ENCODE peak calls at places on chromosome 16, in four cellular contexts. T is GM13976, Z is prostate gland, N is neural progenitor cell. G is an unnamed sample.

GRCh38 chr16:85908444-85908843 is 9.5 kb downstream of the IRF8 start:
- DNase-seq in T (peak), N (no peak), Z (no peak), G (peak)

GRCh38 chr16:48901712-48902374 is 291.9 kb upstream of the N4BP1 start:
- DNase-seq in Z (no peak), T (no peak), N (peak), G (no peak)

GRCh38 chr16:64250866-64251265 is 871.0 kb downstream of the CDH11 start:
- DNase-seq in T (no peak), Z (no peak), N (no peak), G (no peak)

GRCh38 chr16:65538945-65539344 is 417.1 kb upstream of the CDH11 start:
- DNase-seq in T (no peak), Z (no peak), N (no peak), G (no peak)

GRCh38 chr16:49454426-49455180 is 81.0 kb downstream of the C16orf78 start:
- DNase-seq in N (no peak), T (no peak), Z (no peak), G (no peak)

GRCh38 chr16:12287796-12288536 is 311.4 kb downstream of the SNX29 start:
- DNase-seq in T (no peak), Z (no peak), N (no peak), G (no peak)

GRCh38 chr16:24946155-24946554 is 69.0 kb downstream of the ARHGAP17 start:
- DNase-seq in N (no peak), Z (no peak), T (no peak), G (no peak)

GRCh38 chr16:86200722-86201121 is 301.8 kb downstream of the IRF8 start:
- DNase-seq in T (no peak), N (no peak), Z (no peak), G (no peak)

GRCh38 chr16:53052519-53053501 is at the start of gene CHD9NB:
- DNase-seq in Z (peak), N (no peak), T (peak), G (peak)

GRCh38 chr16:81006472-81007311 is at the start of the genes CENPN and CMC2:
- DNase-seq in Z (peak), T (peak), N (peak), G (peak)

GRCh38 chr16:51150159-51150893 is 744 bp downstream of the SALL1 start:
- DNase-seq in N (peak), Z (no peak), T (no peak), G (no peak)

GRCh38 chr16:57307365-57307764 is 22.9 kb upstream of the PLLP start:
- DNase-seq in Z (no peak), T (no peak), N (no peak), G (peak)

GRCh38 chr16:7270823-7271222 is 61.8 kb upstream of the RBFOX1 start:
- DNase-seq in N (no peak), Z (no peak), T (no peak), G (no peak)

GRCh38 chr16:84478172-84478948 is 26.1 kb downstream of the MEAK7 start:
- DNase-seq in T (no peak), N (no peak), Z (peak), G (no peak)

GRCh38 chr16:76854234-76854633 is 336.8 kb upstream of the MON1B start:
- DNase-seq in T (no peak), N (no peak), Z (no peak), G (no peak)
- TF ChIP-seq CTCF in T (no peak), N (peak), Z (no peak), G (no peak)

DNA sequence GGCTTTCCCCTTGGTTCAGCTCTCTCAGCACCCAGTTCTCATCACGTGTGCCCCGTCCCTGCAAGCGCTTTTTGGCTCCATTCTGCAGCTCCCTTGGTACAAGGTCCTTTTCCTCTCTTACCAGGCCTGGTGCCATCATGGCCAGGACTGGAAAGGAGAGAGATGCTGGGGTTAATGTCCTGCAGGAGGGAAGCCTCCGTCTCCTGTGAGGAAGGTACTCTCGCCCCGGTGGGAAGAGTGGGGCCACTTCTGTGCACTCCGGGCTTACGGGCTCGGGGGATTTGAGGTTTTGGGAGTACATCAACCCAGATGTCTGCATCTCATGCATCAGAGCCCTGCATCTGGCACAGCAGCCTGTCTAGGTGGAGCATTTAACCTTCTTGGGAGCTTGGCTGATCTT is 10.1 kb downstream of the CTRB2 start:
- DNase-seq in Z (no peak), N (no peak), T (no peak), G (no peak)
- TF ChIP-seq CTCF in Z (no peak), N (no peak), T (no peak), G (no peak)

DNA sequence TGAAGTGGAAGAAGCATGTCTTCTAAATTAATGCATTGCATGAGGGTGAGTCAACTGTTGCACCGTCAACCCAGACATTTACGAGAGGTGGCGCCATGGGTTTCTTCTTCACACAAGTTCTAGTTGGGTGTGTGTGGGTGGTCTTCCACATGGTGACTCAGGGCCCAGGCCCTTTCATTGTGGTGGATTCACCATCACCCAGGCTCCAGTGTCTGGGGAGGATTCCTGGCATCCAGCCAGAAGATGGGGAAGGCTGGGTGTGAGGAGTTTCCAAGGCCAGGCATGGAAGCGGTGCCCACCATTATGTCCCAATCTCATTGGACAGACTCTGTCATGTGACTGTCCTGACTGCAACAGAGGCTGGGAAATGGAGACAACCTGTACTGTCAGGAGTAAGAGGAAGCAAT is 21.4 kb upstream of the JPH3 start:
- DNase-seq in T (no peak), Z (no peak), N (no peak), G (no peak)
- TF ChIP-seq CTCF in T (no peak), Z (no peak), N (no peak), G (no peak)

DNA sequence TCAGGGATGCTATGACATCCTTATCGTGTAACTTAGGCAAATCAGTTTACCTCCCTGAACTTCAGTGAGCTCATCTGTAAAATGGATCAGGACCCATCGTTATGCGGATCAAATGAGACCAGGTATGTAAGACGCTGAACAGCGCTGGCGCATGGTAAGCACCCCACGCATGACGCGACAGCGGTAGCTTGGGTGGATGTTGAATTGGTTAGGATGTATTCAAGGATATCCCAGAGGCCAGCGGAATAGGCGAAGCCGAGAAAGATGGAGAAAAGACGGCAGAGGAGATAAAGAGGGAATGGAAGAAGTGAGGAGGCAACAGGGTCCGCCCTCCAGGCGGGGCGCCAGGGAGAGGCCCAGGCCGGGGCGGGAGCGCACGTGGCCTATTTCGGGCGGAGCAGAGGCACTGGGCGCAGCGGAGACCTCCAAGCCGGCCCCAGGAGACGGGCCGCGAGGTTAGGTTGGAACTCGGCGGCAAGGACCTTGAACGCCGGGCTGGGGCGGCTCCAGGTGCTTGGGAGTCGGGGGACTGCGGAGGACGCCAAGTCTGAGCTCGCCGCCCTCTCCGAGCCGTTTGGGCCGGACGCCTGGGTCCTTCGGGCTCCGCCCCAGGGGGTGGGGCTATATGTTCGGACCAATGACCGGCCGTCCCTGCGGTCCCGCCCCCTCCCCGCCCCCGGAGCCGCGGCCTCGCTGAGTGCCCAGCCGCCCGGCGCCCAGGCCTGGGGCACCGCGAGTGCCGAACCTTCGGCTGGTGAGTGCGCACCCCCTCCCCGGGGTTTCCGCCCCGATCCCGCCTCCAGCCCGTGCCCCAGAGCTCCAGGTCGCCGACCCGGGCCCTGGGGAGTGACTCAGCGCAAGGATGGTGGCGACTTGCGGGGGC is at the start of gene ZNF771:
- DNase-seq in T (peak), N (peak), Z (peak), G (peak)
- TF ChIP-seq CTCF in T (no peak), N (no peak), Z (no peak), G (no peak)

DNA sequence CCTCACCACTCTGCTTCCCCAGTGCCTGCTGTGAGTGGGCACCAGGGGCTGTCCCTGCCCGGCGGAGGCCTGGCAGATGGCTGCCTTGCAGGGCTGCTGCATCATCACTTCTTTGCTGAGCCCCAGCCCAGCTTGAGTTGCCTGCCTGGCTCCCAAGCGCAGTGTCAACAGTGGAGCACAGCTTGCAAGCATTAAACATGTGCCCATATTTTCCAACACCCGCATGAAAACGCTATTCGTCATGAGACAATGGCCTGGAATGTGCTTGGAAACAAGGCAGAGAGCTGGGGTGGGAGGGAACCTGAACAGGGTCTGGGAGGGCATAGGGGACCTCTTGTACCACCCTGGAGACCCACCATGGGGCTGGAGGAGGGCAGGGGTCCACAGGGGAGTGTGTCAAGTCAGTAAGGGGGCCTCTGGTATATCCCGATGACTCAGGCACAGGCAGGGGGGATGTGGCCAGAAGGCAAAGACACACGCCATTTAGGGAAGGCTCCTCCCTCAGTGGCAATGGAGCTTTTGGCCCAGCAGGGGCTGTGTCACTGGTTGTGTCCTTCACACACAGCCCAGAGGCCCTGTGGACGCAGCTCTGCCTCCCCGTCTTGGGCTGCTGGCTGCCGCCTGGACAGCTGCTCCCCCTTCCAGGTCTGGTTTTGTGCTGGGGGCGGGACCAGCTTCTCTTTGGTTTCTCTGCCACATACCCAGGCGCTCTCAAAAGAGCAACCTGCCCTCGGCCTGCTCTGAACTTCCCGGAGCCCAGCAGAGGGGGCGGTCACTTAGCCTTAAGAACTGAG is 17.4 kb upstream of the MTSS2 start:
- DNase-seq in T (no peak), Z (peak), N (peak), G (no peak)
- TF ChIP-seq CTCF in T (no peak), Z (peak), N (no peak), G (no peak)

DNA sequence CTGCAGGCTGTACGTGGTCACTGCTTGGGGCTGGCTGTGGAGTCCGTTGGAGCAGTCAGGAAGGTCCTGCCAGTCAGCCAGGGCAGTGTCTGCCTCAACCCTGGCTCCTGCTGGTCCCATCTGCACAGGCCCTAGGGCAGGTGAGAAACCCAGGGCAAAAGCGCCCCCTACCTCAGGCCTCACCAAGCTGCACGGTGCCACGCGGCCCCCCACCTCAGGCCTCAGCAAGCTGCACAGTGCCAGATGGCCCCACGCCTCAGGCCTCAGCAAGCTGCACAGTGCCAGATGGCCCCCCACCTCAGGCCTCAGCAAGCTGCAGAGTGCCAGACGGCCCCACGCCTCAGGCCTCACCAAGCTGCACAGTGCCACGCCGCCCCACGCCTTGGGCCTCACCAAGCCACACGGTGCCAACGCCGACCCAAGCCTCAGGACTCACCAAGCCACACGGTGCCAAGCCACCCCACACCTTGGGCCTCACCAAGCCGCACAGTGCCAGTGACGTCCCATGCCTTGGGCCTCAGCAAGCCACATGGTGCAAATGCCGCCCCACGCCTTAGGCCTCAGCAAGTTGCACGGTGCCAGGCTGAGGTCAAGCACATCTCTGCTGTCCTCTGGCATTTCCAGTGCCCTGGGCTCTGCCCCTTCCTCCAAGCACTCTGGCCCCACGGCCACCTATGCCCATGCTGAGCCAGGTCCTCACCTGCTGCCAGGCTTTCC is 5.5 kb downstream of the TMEM204 start:
- DNase-seq in N (peak), Z (no peak), T (no peak), G (peak)
- TF ChIP-seq CTCF in N (peak), Z (no peak), T (peak), G (peak)

DNA sequence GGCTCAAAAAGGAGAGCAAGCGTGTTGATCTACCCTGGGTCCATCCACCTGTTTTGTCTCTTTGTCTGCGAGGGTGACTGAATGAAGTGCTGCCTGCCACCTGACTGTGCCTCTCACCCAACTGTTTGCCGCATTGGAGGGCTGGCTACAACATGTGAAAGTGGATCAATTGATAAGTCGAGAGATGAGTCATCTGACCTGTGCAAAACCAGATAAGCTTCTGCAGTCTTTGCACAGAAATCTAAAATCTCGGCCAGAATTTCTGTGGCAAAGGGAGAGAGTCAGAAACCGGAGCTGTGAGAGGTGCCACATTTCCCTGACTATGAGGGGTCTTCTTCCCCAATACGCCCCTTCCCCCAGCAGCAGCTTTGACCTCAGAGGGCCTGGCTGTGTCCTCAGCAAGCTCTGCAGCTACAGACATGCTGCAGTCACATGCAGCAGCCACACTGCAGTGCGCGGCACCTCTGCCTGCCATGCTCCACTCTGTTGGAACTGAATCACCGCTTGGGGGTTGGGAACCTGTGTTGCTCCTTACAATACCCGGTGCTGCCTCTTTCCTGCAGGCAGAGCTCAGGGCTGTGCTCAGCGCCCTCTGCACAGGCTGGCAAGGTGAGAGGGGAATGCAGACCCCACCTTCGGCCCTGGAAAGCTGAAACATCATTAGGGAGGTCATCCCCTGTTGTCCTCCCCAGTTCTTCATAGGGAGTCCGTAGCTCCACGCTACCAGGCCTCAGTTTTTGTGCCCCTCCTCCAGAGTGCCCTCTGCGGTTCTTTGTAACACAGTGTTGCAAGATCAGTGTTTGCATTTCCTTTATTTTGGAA is 16.2 kb upstream of the HAS3 start:
- DNase-seq in N (peak), T (peak), Z (no peak), G (peak)
- TF ChIP-seq CTCF in N (no peak), T (no peak), Z (no peak), G (no peak)

GRCh38 chr16:89574681-89575246 is 794 bp upstream of the CPNE7 start:
- DNase-seq in N (peak), Z (no peak), T (peak), G (peak)
- TF ChIP-seq CTCF in N (peak), Z (no peak), T (peak), G (peak)

DNA sequence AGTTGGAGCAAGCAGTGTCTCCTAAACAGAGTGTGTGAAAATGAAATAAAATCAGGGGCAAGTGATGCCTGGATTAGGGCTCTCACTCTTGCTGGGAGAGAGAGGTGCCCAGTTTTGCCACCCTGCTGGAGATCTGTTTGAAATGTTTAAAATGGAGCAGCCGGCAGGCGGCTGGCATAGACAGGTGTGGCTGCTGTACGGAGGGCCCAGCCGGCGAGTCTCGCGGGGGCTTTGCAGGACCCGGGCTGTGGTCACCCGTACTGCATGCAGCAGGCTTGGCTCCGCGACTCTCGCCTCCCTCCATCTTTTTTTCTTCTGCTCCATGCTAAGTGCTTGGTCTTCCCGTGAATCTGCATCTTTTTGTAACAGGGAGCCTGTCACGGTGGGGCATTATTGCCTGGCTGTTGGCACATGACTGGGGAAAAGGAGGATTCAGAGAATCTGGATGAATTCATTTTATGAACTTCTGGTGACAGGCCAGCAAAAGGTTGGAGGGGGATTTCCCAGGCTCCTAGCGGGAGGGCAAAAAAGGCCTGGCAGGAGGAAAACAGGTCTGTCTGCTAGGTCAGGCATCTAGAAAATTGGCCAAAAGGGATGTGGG is 1.8 kb downstream of the ZNRF1 start:
- DNase-seq in N (peak), T (no peak), Z (no peak), G (no peak)
- TF ChIP-seq CTCF in N (no peak), T (no peak), Z (no peak), G (no peak)

DNA sequence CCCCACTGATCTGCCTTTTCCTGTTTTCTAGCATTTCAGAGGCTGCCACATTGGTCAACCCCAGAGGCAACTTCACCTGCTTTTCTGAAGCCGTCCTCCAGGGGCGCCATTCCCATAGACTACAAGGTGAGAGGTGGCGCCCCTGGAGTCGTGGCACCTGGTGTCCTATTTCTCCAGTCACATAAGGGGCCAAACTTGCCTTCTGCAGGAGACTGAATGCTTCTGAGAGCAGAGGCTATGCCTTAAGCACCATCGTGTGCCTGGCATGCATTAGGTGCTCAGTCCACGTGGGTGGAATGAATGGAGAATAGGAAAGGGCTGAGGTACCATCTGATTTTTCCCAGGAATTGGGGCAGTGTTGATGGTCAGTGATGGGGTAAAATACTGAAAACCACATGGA is 164.8 kb downstream of the HAPSTR1 start:
- DNase-seq in Z (no peak), T (peak), N (peak), G (peak)
- TF ChIP-seq CTCF in Z (no peak), T (peak), N (peak), G (peak)

G was measured in GM13977.